ENCODE peak calls at places on chromosomes 3 and 15, in four cellular contexts. O is GM23248, K is tibial nerve, T is heart left ventricle. U is an unnamed sample.

GRCh38 chr3:156681003-156681402 is 6.6 kb downstream of the TIPARP start:
- DNase-seq in O (peak; percentile 83), K (no peak), T (peak; percentile 61), U (no peak)

GRCh38 chr3:152961323-152961722 is 126.4 kb downstream of the P2RY1 start:
- DNase-seq in K (no peak), T (no peak), O (peak; percentile 46), U (no peak)

GRCh38 chr15:56227780-56228179 is 15.9 kb downstream of the RFX7 start:
- DNase-seq in K (no peak), T (no peak), O (no peak), U (no peak)

GRCh38 chr15:64125978-64126377 is 25.6 kb upstream of the SNX22 start:
- DNase-seq in O (no peak), K (no peak), T (no peak), U (no peak)

GRCh38 chr15:42118650-42119531 is 24.5 kb upstream of the PLA2G4D start:
- DNase-seq in K (no peak), T (no peak), O (peak; percentile 12), U (no peak)

GRCh38 chr15:101053261-101053660 is 134.1 kb downstream of the LRRK1 start:
- DNase-seq in T (no peak), O (no peak), K (no peak), U (no peak)

GRCh38 chr3:133578548-133579191 is 5.2 kb downstream of the CDV3 start:
- DNase-seq in O (peak; percentile 53), K (no peak), T (no peak), U (no peak)

GRCh38 chr15:96893159-96893906 is 562.8 kb downstream of the NR2F2 start:
- DNase-seq in O (peak; percentile 26), K (no peak), T (no peak), U (no peak)

GRCh38 chr3:12350151-12350813 is 61.4 kb downstream of the PPARG start:
- DNase-seq in K (no peak), O (no peak), T (no peak), U (no peak)

GRCh38 chr15:56243774-56244236 is at the start of gene RFX7:
- DNase-seq in T (peak; percentile 88), O (peak; percentile 90), K (peak; percentile 50), U (peak; percentile 77)

GRCh38 chr15:72740202-72740601 is 43.4 kb downstream of the ADPGK start:
- DNase-seq in O (no peak), K (no peak), T (no peak), U (no peak)

GRCh38 chr3:16883726-16884083 is 1.1 kb upstream of the PLCL2 start:
- DNase-seq in T (no peak), O (no peak), K (no peak), U (no peak)

GRCh38 chr3:8420613-8421012 is 81.0 kb upstream of the LMCD1 start:
- DNase-seq in K (no peak), T (no peak), O (peak; percentile 38), U (no peak)

GRCh38 chr3:99313481-99313880 is 324.9 kb upstream of the COL8A1 start:
- DNase-seq in O (no peak), K (no peak), T (no peak), U (no peak)

GRCh38 chr3:170078620-170079281 is 41.0 kb downstream of the GPR160 start:
- DNase-seq in T (no peak), O (no peak), K (no peak), U (no peak)

GRCh38 chr3:72284485-72284884 is 499.5 kb upstream of the PROK2 start:
- DNase-seq in K (no peak), O (no peak), T (no peak), U (no peak)

GRCh38 chr3:152785051-152785450 is 49.9 kb upstream of the P2RY1 start:
- DNase-seq in T (no peak), K (no peak), O (no peak), U (no peak)

GRCh38 chr3:129248286-129248979 is 973 bp upstream of the COPG1 start:
- DNase-seq in K (no peak), T (no peak), O (peak; percentile 29), U (no peak)

GRCh38 chr3:25474000-25474399 is 45.9 kb downstream of the RARB start:
- DNase-seq in K (no peak), T (no peak), O (no peak), U (no peak)

GRCh38 chr3:42535981-42536784 is 33.7 kb downstream of the VIPR1 start:
- DNase-seq in O (peak; percentile 38), K (no peak), T (no peak), U (no peak)

GRCh38 chr3:195751584-195751983 is 30.8 kb downstream of the MUC20 start:
- DNase-seq in O (no peak), T (no peak), K (no peak), U (no peak)

GRCh38 chr15:62453356-62453755 is 288.3 kb upstream of the C2CD4B start:
- DNase-seq in O (peak; percentile 52), K (no peak), T (no peak), U (no peak)

GRCh38 chr3:20069178-20069532 is 28.9 kb downstream of the KAT2B start:
- DNase-seq in O (no peak), T (no peak), K (no peak), U (no peak)

GRCh38 chr3:159762238-159762637 is 226.4 kb upstream of the IL12A start:
- DNase-seq in T (no peak), K (no peak), O (peak; percentile 61), U (no peak)

GRCh38 chr15:58269455-58270414 is 131.6 kb downstream of the AQP9 start:
- DNase-seq in T (no peak), O (peak; percentile 77), K (no peak), U (no peak)

GRCh38 chr15:100335335-100335999 is 6.3 kb downstream of the ADAMTS17 start:
- DNase-seq in T (no peak), K (no peak), O (no peak), U (no peak)

GRCh38 chr3:39065197-39065596 is 13.4 kb downstream of the WDR48 start:
- DNase-seq in O (peak; percentile 78), T (no peak), K (no peak), U (no peak)

GRCh38 chr3:70519913-70520659 is 207.6 kb upstream of the MDFIC2 start:
- DNase-seq in K (no peak), T (no peak), O (peak; percentile 8), U (no peak)

GRCh38 chr3:139695701-139696422 is 18.1 kb upstream of the NMNAT3 start:
- DNase-seq in O (no peak), T (no peak), K (no peak), U (no peak)

GRCh38 chr3:46027736-46028397 is 584 bp upstream of the XCR1 start:
- DNase-seq in O (no peak), T (no peak), K (no peak), U (no peak)

GRCh38 chr3:134134240-134134639 is 104.5 kb upstream of the SLCO2A1 start:
- DNase-seq in O (no peak), T (no peak), K (no peak), U (no peak)

GRCh38 chr3:140391041-140391440 is 286.8 kb upstream of the TRIM42 start:
- DNase-seq in O (no peak), T (no peak), K (no peak), U (no peak)

DNA sequence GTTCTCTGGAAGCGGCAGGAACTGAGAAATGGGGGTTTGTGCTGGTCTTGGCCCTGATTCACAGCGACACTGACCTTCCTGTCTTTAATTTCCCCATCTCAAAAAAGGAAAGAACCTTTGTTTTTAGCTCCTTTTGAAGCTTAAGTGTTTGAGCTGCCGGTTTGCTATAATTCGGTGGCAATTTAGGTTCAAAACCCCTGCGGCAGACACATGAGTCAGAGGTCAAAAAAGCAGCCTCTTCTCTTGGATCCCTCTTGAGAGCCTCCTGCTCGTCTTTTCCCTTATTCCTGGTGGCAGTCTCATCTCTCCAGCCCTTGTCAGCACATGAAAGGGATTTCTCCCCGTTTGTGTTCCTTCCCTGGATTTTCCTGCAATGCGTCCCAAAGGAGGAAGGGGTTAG is 64.5 kb downstream of the GRIP2 start:
- DNase-seq in T (no peak), O (no peak), K (no peak), U (no peak)
- H3K36me3 ChIP-seq in T (no peaks in the 10 kb centered on the region), O (peaks cover 14% of the 10 kb centered on the region), K (no peaks in the 10 kb centered on the region), U (peaks cover 80% of the 10 kb centered on the region)

DNA sequence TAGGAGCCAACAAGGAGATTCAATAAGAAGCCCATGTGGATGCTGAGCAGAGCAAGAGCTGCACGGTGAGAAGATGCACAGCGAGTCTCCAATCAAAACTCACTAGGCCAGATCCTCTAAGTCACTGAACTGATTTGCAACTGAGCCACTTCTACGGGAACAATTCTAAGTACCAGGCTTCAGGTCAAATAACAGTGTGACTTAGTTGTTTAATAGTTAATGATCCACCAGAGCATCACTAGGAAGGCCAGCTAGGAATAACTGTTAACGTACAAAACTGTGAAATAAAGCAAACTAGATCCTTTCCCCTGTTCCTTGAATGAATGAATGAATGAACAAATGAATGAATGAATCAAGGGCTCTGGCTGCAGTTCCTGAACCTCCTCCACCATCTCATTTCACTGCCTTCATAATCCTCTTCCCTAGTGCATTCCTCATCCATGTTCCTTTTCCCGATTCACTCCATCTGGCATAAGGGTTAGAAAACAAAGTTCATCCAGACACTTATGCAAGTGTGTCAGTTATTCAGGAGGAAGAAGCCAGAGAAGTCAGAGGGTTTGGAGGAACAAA is 59.7 kb downstream of the ATP8B4 start:
- DNase-seq in O (no peak), K (no peak), T (no peak), U (no peak)
- H3K27ac ChIP-seq in O (no peak overlapping the region), K (no peak overlapping the region), T (peak overlapping the region; percentile 64), U (no peak overlapping the region)

DNA sequence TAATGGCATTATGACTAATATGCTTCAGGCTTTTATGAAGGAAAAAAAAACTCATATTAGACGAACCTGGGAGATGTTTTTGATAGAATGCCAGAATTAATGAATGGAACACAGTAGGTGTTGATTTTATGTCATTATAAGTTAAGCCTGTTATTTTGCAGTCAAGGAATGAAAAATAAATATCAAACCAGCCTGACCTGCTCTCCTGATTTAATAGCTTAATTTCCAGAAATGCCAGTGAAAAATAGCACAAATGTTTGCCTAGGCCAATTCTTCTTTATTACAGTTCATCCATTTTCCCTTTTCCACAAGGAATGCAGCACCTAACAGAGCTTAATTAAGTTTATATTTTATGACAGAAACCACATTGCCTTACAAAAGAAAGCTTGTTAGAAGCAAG is 292.0 kb downstream of the TBL1XR1 start:
- DNase-seq in O (no peak), K (no peak), T (no peak), U (no peak)
- H3K36me3 ChIP-seq in O (no peaks in the 10 kb centered on the region), K (no peaks in the 10 kb centered on the region), T (no peaks in the 10 kb centered on the region), U (no peaks in the 10 kb centered on the region)

GRCh38 chr15:51386486-51386885 is 45.0 kb downstream of the GLDN start:
- DNase-seq in K (no peak), T (no peak), O (no peak), U (no peak)
- H3K27ac ChIP-seq in K (no peak overlapping the region), T (no peak overlapping the region), O (no peak overlapping the region), U (no peak overlapping the region)

GRCh38 chr15:94383706-94384105 is 152.3 kb downstream of the MCTP2 start:
- DNase-seq in T (no peak), O (peak; percentile 4), K (no peak), U (no peak)

GRCh38 chr15:94383041-94383440 is 151.7 kb downstream of the MCTP2 start:
- DNase-seq in O (no peak), K (no peak), T (no peak), U (no peak)

GRCh38 chr15:94385441-94385840 is 154.1 kb downstream of the MCTP2 start:
- DNase-seq in T (no peak), K (no peak), O (no peak), U (no peak)

GRCh38 chr15:94380798-94381197 is 149.4 kb downstream of the MCTP2 start:
- DNase-seq in K (no peak), O (no peak), T (no peak), U (no peak)

DNA sequence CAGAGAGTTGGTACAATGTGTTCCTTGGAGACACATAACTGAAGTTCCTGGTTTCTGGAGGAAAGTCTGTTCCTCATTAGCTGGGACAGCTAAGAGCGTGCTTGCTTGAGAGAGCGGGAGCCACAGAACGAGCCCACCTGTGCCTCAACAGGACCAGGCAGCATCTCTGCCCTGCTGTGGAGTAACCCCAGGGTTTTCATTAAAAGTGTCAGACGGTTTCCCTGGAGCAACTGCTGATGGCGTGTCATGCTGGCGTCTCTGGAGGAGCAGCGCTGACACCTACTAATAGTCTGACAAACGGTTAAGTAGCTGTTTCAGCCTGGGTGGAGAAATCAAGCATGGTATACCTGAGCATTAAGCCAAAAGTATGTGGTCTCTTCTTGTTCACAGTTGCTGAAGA is 150.0 kb downstream of the MCTP2 start:
- DNase-seq in O (no peak), T (no peak), K (no peak), U (no peak)
- H3K36me3 ChIP-seq in O (no peaks in the 10 kb centered on the region), T (no peaks in the 10 kb centered on the region), K (no peaks in the 10 kb centered on the region), U (no peaks in the 10 kb centered on the region)